ENCODE peak calls at places on chromosomes 3 and 15, in ten cellular contexts. One of them, this sample, is unnamed.

GRCh38 chr15:101233651-101234281 is 18.1 kb downstream of the CHSY1 start:
- DNase-seq in epithelial cell of esophagus: peak; percentile 57
- DNase-seq in activated CD8-positive, alpha-beta T cell treated with anti-CD3 and anti-CD28 coated beads for 36 hours: no peak
- DNase-seq in dorsolateral prefrontal cortex: no peak
- DNase-seq in CD8-positive, alpha-beta T cell: no peak
- DNase-seq in mucosa of descending colon: no peak
- DNase-seq in tibial artery: no peak
- DNase-seq in Calu3: no peak
- DNase-seq in upper lobe of right lung: no peak
- DNase-seq in RWPE1: no peak
- DNase-seq in this sample: no peak

GRCh38 chr3:187976361-187976900 is 177.5 kb upstream of the LPP start:
- DNase-seq in epithelial cell of esophagus: peak; percentile 10
- DNase-seq in activated CD8-positive, alpha-beta T cell treated with anti-CD3 and anti-CD28 coated beads for 36 hours: peak; percentile 69
- DNase-seq in dorsolateral prefrontal cortex: no peak
- DNase-seq in CD8-positive, alpha-beta T cell: no peak
- DNase-seq in mucosa of descending colon: no peak
- DNase-seq in tibial artery: no peak
- DNase-seq in Calu3: no peak
- DNase-seq in upper lobe of right lung: no peak
- DNase-seq in RWPE1: no peak
- DNase-seq in this sample: no peak

GRCh38 chr3:136184703-136185102 is 11.4 kb downstream of the MSL2 start:
- DNase-seq in epithelial cell of esophagus: no peak
- DNase-seq in activated CD8-positive, alpha-beta T cell treated with anti-CD3 and anti-CD28 coated beads for 36 hours: no peak
- DNase-seq in dorsolateral prefrontal cortex: no peak
- DNase-seq in CD8-positive, alpha-beta T cell: no peak
- DNase-seq in mucosa of descending colon: no peak
- DNase-seq in tibial artery: no peak
- DNase-seq in Calu3: no peak
- DNase-seq in upper lobe of right lung: no peak
- DNase-seq in RWPE1: no peak
- DNase-seq in this sample: no peak

GRCh38 chr15:26807517-26808427 is 34.9 kb upstream of the GABRB3 start:
- DNase-seq in epithelial cell of esophagus: no peak
- DNase-seq in activated CD8-positive, alpha-beta T cell treated with anti-CD3 and anti-CD28 coated beads for 36 hours: no peak
- DNase-seq in dorsolateral prefrontal cortex: no peak
- DNase-seq in CD8-positive, alpha-beta T cell: no peak
- DNase-seq in mucosa of descending colon: no peak
- DNase-seq in tibial artery: no peak
- DNase-seq in Calu3: no peak
- DNase-seq in upper lobe of right lung: no peak
- DNase-seq in RWPE1: no peak
- DNase-seq in this sample: no peak

GRCh38 chr15:90818251-90819210 is 49.9 kb upstream of the FURIN start:
- DNase-seq in epithelial cell of esophagus: no peak
- DNase-seq in activated CD8-positive, alpha-beta T cell treated with anti-CD3 and anti-CD28 coated beads for 36 hours: peak; percentile 61
- DNase-seq in dorsolateral prefrontal cortex: no peak
- DNase-seq in CD8-positive, alpha-beta T cell: no peak
- DNase-seq in mucosa of descending colon: no peak
- DNase-seq in tibial artery: no peak
- DNase-seq in Calu3: no peak
- DNase-seq in upper lobe of right lung: peak; percentile 64
- DNase-seq in RWPE1: no peak
- DNase-seq in this sample: peak; percentile 60

GRCh38 chr15:44811347-44811746 is 75.0 kb downstream of the TRIM69 start:
- DNase-seq in epithelial cell of esophagus: peak; percentile 13
- DNase-seq in activated CD8-positive, alpha-beta T cell treated with anti-CD3 and anti-CD28 coated beads for 36 hours: no peak
- DNase-seq in dorsolateral prefrontal cortex: no peak
- DNase-seq in CD8-positive, alpha-beta T cell: no peak
- DNase-seq in mucosa of descending colon: no peak
- DNase-seq in tibial artery: no peak
- DNase-seq in Calu3: no peak
- DNase-seq in upper lobe of right lung: no peak
- DNase-seq in RWPE1: no peak
- DNase-seq in this sample: no peak

GRCh38 chr15:78633348-78633747 is 7.7 kb downstream of the CHRNB4 start:
- DNase-seq in epithelial cell of esophagus: no peak
- DNase-seq in activated CD8-positive, alpha-beta T cell treated with anti-CD3 and anti-CD28 coated beads for 36 hours: no peak
- DNase-seq in dorsolateral prefrontal cortex: no peak
- DNase-seq in CD8-positive, alpha-beta T cell: no peak
- DNase-seq in mucosa of descending colon: no peak
- DNase-seq in tibial artery: no peak
- DNase-seq in Calu3: no peak
- DNase-seq in upper lobe of right lung: no peak
- DNase-seq in RWPE1: no peak
- DNase-seq in this sample: no peak

GRCh38 chr15:62879770-62880169 is 162.8 kb upstream of the TPM1 start:
- DNase-seq in epithelial cell of esophagus: no peak
- DNase-seq in activated CD8-positive, alpha-beta T cell treated with anti-CD3 and anti-CD28 coated beads for 36 hours: peak; percentile 3
- DNase-seq in dorsolateral prefrontal cortex: no peak
- DNase-seq in CD8-positive, alpha-beta T cell: no peak
- DNase-seq in mucosa of descending colon: no peak
- DNase-seq in tibial artery: no peak
- DNase-seq in Calu3: no peak
- DNase-seq in upper lobe of right lung: no peak
- DNase-seq in RWPE1: no peak
- DNase-seq in this sample: no peak

GRCh38 chr15:48595988-48596387 is 49.5 kb downstream of the FBN1 start:
- DNase-seq in epithelial cell of esophagus: no peak
- DNase-seq in activated CD8-positive, alpha-beta T cell treated with anti-CD3 and anti-CD28 coated beads for 36 hours: no peak
- DNase-seq in dorsolateral prefrontal cortex: no peak
- DNase-seq in CD8-positive, alpha-beta T cell: no peak
- DNase-seq in mucosa of descending colon: no peak
- DNase-seq in tibial artery: no peak
- DNase-seq in Calu3: no peak
- DNase-seq in upper lobe of right lung: no peak
- DNase-seq in RWPE1: no peak
- DNase-seq in this sample: no peak

GRCh38 chr3:86047329-86047625 is 943.7 kb downstream of the VGLL3 start:
- DNase-seq in epithelial cell of esophagus: no peak
- DNase-seq in activated CD8-positive, alpha-beta T cell treated with anti-CD3 and anti-CD28 coated beads for 36 hours: no peak
- DNase-seq in dorsolateral prefrontal cortex: no peak
- DNase-seq in CD8-positive, alpha-beta T cell: no peak
- DNase-seq in mucosa of descending colon: no peak
- DNase-seq in tibial artery: no peak
- DNase-seq in Calu3: no peak
- DNase-seq in upper lobe of right lung: no peak
- DNase-seq in RWPE1: no peak
- DNase-seq in this sample: no peak

GRCh38 chr3:5791558-5791957 is 604.1 kb downstream of the EDEM1 start:
- DNase-seq in epithelial cell of esophagus: no peak
- DNase-seq in activated CD8-positive, alpha-beta T cell treated with anti-CD3 and anti-CD28 coated beads for 36 hours: no peak
- DNase-seq in dorsolateral prefrontal cortex: no peak
- DNase-seq in CD8-positive, alpha-beta T cell: no peak
- DNase-seq in mucosa of descending colon: no peak
- DNase-seq in tibial artery: no peak
- DNase-seq in Calu3: no peak
- DNase-seq in upper lobe of right lung: no peak
- DNase-seq in RWPE1: no peak
- DNase-seq in this sample: no peak

GRCh38 chr3:140160553-140160952 is 225.6 kb downstream of the CLSTN2 start:
- DNase-seq in epithelial cell of esophagus: no peak
- DNase-seq in activated CD8-positive, alpha-beta T cell treated with anti-CD3 and anti-CD28 coated beads for 36 hours: no peak
- DNase-seq in dorsolateral prefrontal cortex: no peak
- DNase-seq in CD8-positive, alpha-beta T cell: no peak
- DNase-seq in mucosa of descending colon: no peak
- DNase-seq in tibial artery: no peak
- DNase-seq in Calu3: no peak
- DNase-seq in upper lobe of right lung: no peak
- DNase-seq in RWPE1: no peak
- DNase-seq in this sample: no peak

GRCh38 chr3:123193448-123194101 is 8.2 kb upstream of the SEC22A start:
- DNase-seq in epithelial cell of esophagus: no peak
- DNase-seq in activated CD8-positive, alpha-beta T cell treated with anti-CD3 and anti-CD28 coated beads for 36 hours: no peak
- DNase-seq in dorsolateral prefrontal cortex: no peak
- DNase-seq in CD8-positive, alpha-beta T cell: no peak
- DNase-seq in mucosa of descending colon: no peak
- DNase-seq in tibial artery: no peak
- DNase-seq in Calu3: no peak
- DNase-seq in upper lobe of right lung: no peak
- DNase-seq in RWPE1: no peak
- DNase-seq in this sample: no peak

GRCh38 chr3:123198352-123198751 is 3.4 kb upstream of the SEC22A start:
- DNase-seq in epithelial cell of esophagus: peak; percentile 2
- DNase-seq in activated CD8-positive, alpha-beta T cell treated with anti-CD3 and anti-CD28 coated beads for 36 hours: no peak
- DNase-seq in dorsolateral prefrontal cortex: no peak
- DNase-seq in CD8-positive, alpha-beta T cell: no peak
- DNase-seq in mucosa of descending colon: no peak
- DNase-seq in tibial artery: no peak
- DNase-seq in Calu3: no peak
- DNase-seq in upper lobe of right lung: no peak
- DNase-seq in RWPE1: no peak
- DNase-seq in this sample: no peak

DNA sequence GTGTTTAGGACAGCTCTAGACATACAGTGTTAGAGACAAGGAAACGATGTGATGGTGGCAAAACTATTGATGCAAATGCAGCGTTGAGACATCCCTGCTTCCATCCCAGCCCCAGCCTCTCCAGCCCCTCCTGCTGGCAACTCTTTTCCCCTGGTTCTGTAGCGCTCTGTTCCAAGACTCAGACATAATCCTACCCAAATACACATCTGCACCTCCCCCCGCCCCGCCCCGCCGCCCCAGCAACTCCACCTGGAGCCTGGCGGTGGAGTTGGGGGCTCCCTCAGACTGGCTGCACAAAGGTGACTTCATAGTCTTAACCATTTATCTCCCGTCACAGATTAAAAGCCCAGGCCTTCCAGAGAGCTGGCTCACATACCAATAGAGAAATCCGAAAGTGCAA is 7.2 kb upstream of the SEC22A start:
- DNase-seq in epithelial cell of esophagus: peak; percentile 53
- DNase-seq in activated CD8-positive, alpha-beta T cell treated with anti-CD3 and anti-CD28 coated beads for 36 hours: no peak
- DNase-seq in dorsolateral prefrontal cortex: no peak
- DNase-seq in CD8-positive, alpha-beta T cell: no peak
- DNase-seq in mucosa of descending colon: no peak
- DNase-seq in tibial artery: no peak
- DNase-seq in Calu3: peak; percentile 16
- DNase-seq in upper lobe of right lung: peak; percentile 67
- DNase-seq in RWPE1: no peak
- DNase-seq in this sample: no peak
- TF ChIP-seq CTCF in epithelial cell of esophagus: peak; percentile 69
- TF ChIP-seq CTCF in activated CD8-positive, alpha-beta T cell treated with anti-CD3 and anti-CD28 coated beads for 36 hours: no peak
- TF ChIP-seq CTCF in dorsolateral prefrontal cortex: peak; percentile 8
- TF ChIP-seq CTCF in CD8-positive, alpha-beta T cell: no peak
- TF ChIP-seq CTCF in mucosa of descending colon: peak; percentile 23
- TF ChIP-seq CTCF in tibial artery: peak; percentile 19
- TF ChIP-seq CTCF in Calu3: no peak
- TF ChIP-seq CTCF in upper lobe of right lung: peak; percentile 50
- TF ChIP-seq CTCF in RWPE1: no peak
- TF ChIP-seq CTCF in this sample: no peak

DNA sequence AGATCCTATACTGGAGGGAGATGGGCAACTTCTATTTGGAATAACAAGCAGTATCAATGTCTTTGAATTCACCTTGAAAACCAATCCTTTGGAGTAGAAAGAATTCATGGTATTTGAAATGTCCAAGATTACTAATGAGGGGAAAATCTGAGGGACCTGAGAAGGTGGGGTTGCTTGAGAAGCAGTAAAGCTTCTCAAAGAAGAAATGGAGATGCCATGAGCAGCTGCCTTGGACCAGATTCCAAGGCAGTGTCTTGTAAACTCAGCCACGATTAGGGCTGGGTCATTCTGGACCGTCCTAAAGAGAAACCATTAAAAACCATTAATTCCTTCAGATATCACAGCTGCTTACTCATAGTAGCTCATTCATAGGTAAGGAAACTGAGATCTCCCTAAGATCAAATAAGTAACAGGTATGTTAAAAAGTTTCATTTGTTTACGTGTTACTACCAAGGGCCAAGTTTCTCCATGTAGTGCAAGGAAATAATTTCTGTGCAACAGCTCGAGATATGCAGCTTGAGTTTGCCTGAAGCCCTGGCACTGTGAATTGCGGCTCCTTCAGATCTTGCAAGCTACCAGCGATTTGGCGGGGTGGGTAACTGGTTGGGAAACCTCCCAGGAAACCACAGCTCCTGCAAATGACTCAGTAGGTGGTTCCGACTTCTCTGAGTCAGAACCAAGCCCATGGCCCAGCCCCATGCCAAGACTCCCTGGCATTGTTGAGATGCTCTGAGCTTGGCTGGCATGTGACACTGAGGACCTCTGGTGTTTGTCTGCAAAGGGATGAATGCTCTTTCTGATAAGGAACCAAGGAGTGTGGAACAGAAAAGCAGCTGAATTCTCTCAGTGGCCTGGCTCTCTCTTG is 296.8 kb downstream of the RORA start:
- DNase-seq in epithelial cell of esophagus: peak; percentile 96
- DNase-seq in activated CD8-positive, alpha-beta T cell treated with anti-CD3 and anti-CD28 coated beads for 36 hours: peak; percentile 54
- DNase-seq in dorsolateral prefrontal cortex: peak; percentile 44
- DNase-seq in CD8-positive, alpha-beta T cell: peak; percentile 34
- DNase-seq in mucosa of descending colon: no peak
- DNase-seq in tibial artery: peak; percentile 72
- DNase-seq in Calu3: peak; percentile 81
- DNase-seq in upper lobe of right lung: peak; percentile 64
- DNase-seq in RWPE1: peak; percentile 99
- DNase-seq in this sample: no peak
- TF ChIP-seq CTCF in epithelial cell of esophagus: peak; percentile 72
- TF ChIP-seq CTCF in activated CD8-positive, alpha-beta T cell treated with anti-CD3 and anti-CD28 coated beads for 36 hours: no peak
- TF ChIP-seq CTCF in dorsolateral prefrontal cortex: no peak
- TF ChIP-seq CTCF in CD8-positive, alpha-beta T cell: no peak
- TF ChIP-seq CTCF in mucosa of descending colon: no peak
- TF ChIP-seq CTCF in tibial artery: peak; percentile 6
- TF ChIP-seq CTCF in Calu3: no peak
- TF ChIP-seq CTCF in upper lobe of right lung: peak; percentile 15
- TF ChIP-seq CTCF in RWPE1: peak; percentile 85
- TF ChIP-seq CTCF in this sample: no peak

GRCh38 chr15:80234883-80235282 is 17.1 kb downstream of the CTXND1 start:
- DNase-seq in epithelial cell of esophagus: peak; percentile 50
- DNase-seq in activated CD8-positive, alpha-beta T cell treated with anti-CD3 and anti-CD28 coated beads for 36 hours: peak; percentile 68
- DNase-seq in dorsolateral prefrontal cortex: no peak
- DNase-seq in CD8-positive, alpha-beta T cell: peak; percentile 11
- DNase-seq in mucosa of descending colon: no peak
- DNase-seq in tibial artery: no peak
- DNase-seq in Calu3: peak; percentile 63
- DNase-seq in upper lobe of right lung: no peak
- DNase-seq in RWPE1: no peak
- DNase-seq in this sample: no peak
- TF ChIP-seq CTCF in epithelial cell of esophagus: peak; percentile 56
- TF ChIP-seq CTCF in activated CD8-positive, alpha-beta T cell treated with anti-CD3 and anti-CD28 coated beads for 36 hours: peak; percentile 38
- TF ChIP-seq CTCF in dorsolateral prefrontal cortex: no peak
- TF ChIP-seq CTCF in CD8-positive, alpha-beta T cell: no peak
- TF ChIP-seq CTCF in mucosa of descending colon: peak; percentile 16
- TF ChIP-seq CTCF in tibial artery: peak; percentile 27
- TF ChIP-seq CTCF in Calu3: peak; percentile 73
- TF ChIP-seq CTCF in upper lobe of right lung: peak; percentile 43
- TF ChIP-seq CTCF in RWPE1: peak; percentile 37
- TF ChIP-seq CTCF in this sample: no peak

DNA sequence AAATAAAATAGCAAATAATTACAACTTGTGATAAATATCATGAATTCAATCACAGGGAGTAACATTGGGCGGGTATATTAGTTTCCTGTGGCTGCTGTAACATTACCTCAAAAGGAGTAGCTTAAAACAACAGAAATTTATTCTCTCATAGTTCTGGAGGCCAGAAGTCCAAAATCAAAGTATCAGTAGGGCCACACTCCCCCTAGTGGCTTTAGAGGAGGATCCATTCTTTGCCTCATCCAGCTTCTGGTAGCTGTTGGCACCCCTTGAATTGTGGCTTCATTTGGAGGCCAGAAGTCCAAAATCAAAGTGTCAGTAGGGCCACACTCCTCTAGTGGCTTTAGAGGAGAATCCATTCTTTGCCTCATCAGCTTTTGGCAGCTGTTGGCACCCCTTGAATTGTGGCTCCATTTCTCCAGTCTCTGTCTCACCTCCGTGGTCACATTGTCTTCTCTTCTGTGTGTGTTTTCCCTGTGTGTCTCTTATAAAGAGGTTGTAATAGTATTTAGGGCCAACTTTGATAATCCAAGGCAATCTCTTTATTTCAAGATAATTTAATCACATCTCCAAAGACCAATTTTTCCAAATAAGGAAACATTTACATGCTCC is 3.1 kb upstream of the CFAP20DC start:
- DNase-seq in epithelial cell of esophagus: peak; percentile 64
- DNase-seq in activated CD8-positive, alpha-beta T cell treated with anti-CD3 and anti-CD28 coated beads for 36 hours: peak; percentile 28
- DNase-seq in dorsolateral prefrontal cortex: no peak
- DNase-seq in CD8-positive, alpha-beta T cell: no peak
- DNase-seq in mucosa of descending colon: no peak
- DNase-seq in tibial artery: no peak
- DNase-seq in Calu3: peak; percentile 19
- DNase-seq in upper lobe of right lung: no peak
- DNase-seq in RWPE1: no peak
- DNase-seq in this sample: no peak
- TF ChIP-seq CTCF in epithelial cell of esophagus: peak; percentile 75
- TF ChIP-seq CTCF in activated CD8-positive, alpha-beta T cell treated with anti-CD3 and anti-CD28 coated beads for 36 hours: peak; percentile 66
- TF ChIP-seq CTCF in dorsolateral prefrontal cortex: no peak
- TF ChIP-seq CTCF in CD8-positive, alpha-beta T cell: peak; percentile 22
- TF ChIP-seq CTCF in mucosa of descending colon: peak; percentile 29
- TF ChIP-seq CTCF in tibial artery: peak; percentile 29
- TF ChIP-seq CTCF in Calu3: peak; percentile 52
- TF ChIP-seq CTCF in upper lobe of right lung: peak; percentile 68
- TF ChIP-seq CTCF in RWPE1: peak; percentile 65
- TF ChIP-seq CTCF in this sample: no peak

This sample was measured in activated B cell treated with CpG ODN at 0.5 μM for 24 hours.